ENCODE peak calls at places on chromosomes 3 and 15, in seven cellular contexts. Q is HCT116, N is K562, E is HepG2, Y is GM12878, G is SK-N-SH, L is H1. D is an unnamed sample.

GRCh38 chr15:42427429-42428223 is 63.3 kb downstream of the ZNF106 start:
- DNase-seq in Q (no peak), N (no peak), E (no peak), Y (no peak), G (no peak), L (no peak), D (no peak)

GRCh38 chr3:120153294-120153693 is 59.0 kb upstream of the GSK3B start:
- DNase-seq in Q (no peak), N (no peak), E (no peak), Y (no peak), G (no peak), L (no peak), D (no peak)

GRCh38 chr15:52236015-52236414 is 44.8 kb upstream of the GNB5 start:
- DNase-seq in Q (no peak), N (no peak), E (no peak), Y (no peak), G (no peak), L (no peak), D (no peak)

GRCh38 chr15:41961014-41961518 is 11.3 kb downstream of the EHD4 start:
- DNase-seq in Q (no peak), N (no peak), E (peak; percentile 79), Y (no peak), G (no peak), L (no peak), D (no peak)

GRCh38 chr3:31242026-31242455 is 290.7 kb upstream of the STT3B start:
- DNase-seq in Q (no peak), N (no peak), E (no peak), Y (no peak), G (no peak), L (no peak), D (no peak)

GRCh38 chr3:135366816-135367215 is 571.8 kb downstream of the EPHB1 start:
- DNase-seq in Q (no peak), N (no peak), E (no peak), Y (no peak), G (no peak), L (no peak), D (no peak)

GRCh38 chr15:89912674-89913396 is at the start of gene ARPIN:
- DNase-seq in Q (no peak), N (no peak), E (peak; percentile 16), Y (no peak), G (peak; percentile 86), L (no peak), D (no peak)

GRCh38 chr3:56923546-56924224 is 121.9 kb upstream of the ARHGEF3 start:
- DNase-seq in Q (peak; percentile 18), N (no peak), E (no peak), Y (no peak), G (no peak), L (no peak), D (no peak)

GRCh38 chr15:40554164-40554530 is 10.7 kb downstream of the CCDC32 start:
- DNase-seq in Q (no peak), N (no peak), E (no peak), Y (no peak), G (no peak), L (no peak), D (no peak)

GRCh38 chr3:135975536-135975935 is 10.0 kb downstream of the PPP2R3A start:
- DNase-seq in Q (no peak), N (no peak), E (no peak), Y (no peak), G (no peak), L (no peak), D (no peak)

GRCh38 chr3:48408823-48409281 is 21.0 kb downstream of the PLXNB1 start:
- DNase-seq in Q (no peak), N (no peak), E (no peak), Y (no peak), G (peak; percentile 24), L (no peak), D (no peak)

GRCh38 chr15:59105839-59106238 is 893 bp downstream of the CCNB2 start:
- DNase-seq in Q (no peak), N (peak; percentile 27), E (no peak), Y (no peak), G (peak; percentile 25), L (no peak), D (peak; percentile 29)

GRCh38 chr3:168081171-168081771 is 14.5 kb downstream of the GOLIM4 start:
- DNase-seq in Q (no peak), N (no peak), E (no peak), Y (no peak), G (no peak), L (no peak), D (no peak)

GRCh38 chr3:140588558-140588957 is 89.3 kb upstream of the TRIM42 start:
- DNase-seq in Q (no peak), N (no peak), E (no peak), Y (no peak), G (no peak), L (peak; percentile 23), D (no peak)

GRCh38 chr15:60840306-60840702 is 361.4 kb upstream of the ICE2 start:
- DNase-seq in Q (no peak), N (no peak), E (no peak), Y (no peak), G (no peak), L (no peak), D (no peak)

GRCh38 chr15:97420116-97420515 is 540.4 kb upstream of the ARRDC4 start:
- DNase-seq in Q (no peak), N (no peak), E (no peak), Y (no peak), G (no peak), L (no peak), D (no peak)
- TF ChIP-seq JUND in Q (no peak), N (no peak), E (no peak), Y (no peak), G (no peak), L (no peak), D (no peak)

DNA sequence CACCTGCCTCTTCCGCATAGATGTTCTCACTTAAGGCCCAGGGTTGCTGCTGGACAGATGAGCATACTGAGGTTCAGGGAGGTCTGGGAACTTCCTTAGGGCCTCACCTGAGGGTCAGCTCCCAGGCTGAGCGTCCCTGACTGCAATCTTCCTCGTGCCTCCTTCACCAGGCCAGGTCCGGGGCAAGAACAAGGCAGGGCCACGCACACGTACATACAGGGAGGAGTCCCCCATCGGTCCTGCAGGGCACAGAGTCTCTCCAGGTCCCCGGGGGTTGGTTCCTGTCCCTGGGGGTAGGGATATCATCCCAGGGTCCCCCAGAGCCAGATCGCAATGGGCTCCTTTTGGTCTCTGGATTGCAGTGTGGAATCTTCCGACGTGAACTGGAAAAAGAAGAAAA is 130.1 kb downstream of the LRRK1 start:
- DNase-seq in Q (no peak), N (no peak), E (no peak), Y (no peak), G (peak; percentile 17), L (no peak), D (no peak)
- TF ChIP-seq JUND in Q (no peak), N (no peak), E (no peak), Y (no peak), G (no peak), L (no peak), D (no peak)

DNA sequence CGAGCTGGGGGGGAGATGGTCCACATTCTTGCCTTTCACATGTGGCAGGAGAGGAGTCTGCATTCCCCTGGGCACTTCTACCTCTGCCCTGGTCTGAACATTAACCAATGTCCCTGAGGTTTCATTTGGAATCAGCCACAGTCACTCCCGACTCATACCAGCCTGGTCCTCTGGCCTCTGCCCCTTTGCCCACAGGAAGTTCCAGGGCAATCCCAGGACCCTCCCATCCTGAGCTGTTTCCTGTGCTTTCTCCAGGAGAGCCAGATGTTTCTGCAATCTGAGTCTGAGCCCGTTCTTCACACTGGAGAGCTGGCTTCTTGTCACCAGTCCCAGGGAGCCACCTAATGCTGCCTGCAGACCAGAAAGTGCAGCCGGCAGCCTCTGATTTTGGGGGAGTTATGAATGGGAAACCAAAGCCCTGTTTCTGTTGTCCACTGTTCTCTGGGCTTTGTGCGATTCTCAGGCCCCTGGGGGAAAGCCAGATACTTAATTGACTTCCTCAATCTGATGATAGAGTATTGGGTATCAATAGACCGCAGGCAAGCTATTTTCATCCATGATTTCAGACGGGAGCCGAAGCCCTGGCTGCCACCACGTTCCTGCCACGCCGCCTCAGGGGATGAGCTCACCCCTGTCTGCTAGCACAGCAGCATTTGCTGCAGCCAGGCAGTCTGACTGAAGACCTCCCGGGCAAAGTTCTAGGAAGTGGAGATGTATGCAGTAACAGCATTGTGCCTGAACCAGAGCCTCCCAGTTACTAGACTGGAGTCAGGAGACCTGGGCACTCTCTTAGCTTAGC is 69.6 kb downstream of the ISG20 start:
- DNase-seq in Q (no peak), N (no peak), E (no peak), Y (no peak), G (no peak), L (no peak), D (no peak)
- TF ChIP-seq JUND in Q (no peak), N (no peak), E (no peak), Y (no peak), G (no peak), L (no peak), D (no peak)

DNA sequence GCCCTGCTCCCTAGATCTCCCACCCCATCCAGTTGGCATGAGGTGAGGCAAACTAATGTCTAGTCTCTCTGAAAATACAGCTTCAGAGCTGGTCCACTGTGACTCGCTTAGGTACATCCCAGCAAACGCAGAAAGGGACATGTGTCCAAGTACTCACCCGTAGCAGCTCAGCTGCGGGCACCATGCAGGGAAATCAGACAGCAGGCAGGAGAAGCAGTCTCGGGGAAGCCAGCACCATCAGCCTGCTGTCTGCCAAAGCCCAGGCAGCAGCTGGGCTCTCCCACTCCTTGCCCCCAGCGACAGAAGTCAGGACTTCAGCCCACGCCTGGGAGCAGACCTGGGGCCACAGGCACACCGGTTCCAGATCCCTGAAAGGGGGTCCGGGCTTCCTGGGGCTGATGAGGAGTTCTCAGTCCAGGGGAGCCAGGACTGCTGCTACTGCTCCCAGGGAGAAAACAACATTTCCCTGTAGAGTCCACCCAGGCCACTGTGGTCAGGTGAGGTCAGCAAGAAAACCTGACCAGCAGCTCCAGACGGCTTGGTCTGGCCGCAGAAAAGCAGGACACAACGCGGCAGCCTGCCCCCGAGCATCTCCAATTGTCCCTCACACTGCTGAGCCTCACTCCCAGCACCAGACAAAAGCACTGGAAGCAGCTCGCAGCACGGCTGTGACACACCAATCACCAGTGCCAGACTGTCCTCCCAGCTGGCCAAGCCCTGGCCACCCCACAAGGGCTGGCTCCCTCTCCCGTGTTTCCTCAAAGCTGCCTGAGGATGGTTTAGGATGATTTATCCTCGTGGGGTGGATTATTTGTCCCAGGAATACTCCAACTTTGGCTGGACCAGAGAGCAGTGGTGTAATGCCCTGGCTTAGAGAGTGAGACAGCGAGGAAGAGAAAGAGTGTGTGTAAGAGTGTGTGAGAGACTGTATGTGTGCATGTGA is 34.7 kb downstream of the SEMA5B start:
- DNase-seq in Q (no peak), N (no peak), E (no peak), Y (no peak), G (peak; percentile 70), L (no peak), D (no peak)
- TF ChIP-seq JUND in Q (no peak), N (no peak), E (no peak), Y (no peak), G (no peak), L (no peak), D (no peak)

GRCh38 chr3:33099109-33099645 is 2.2 kb upstream of the GLB1 start:
- DNase-seq in Q (no peak), N (no peak), E (no peak), Y (no peak), G (no peak), L (no peak), D (no peak)
- TF ChIP-seq JUND in Q (no peak), N (no peak), E (no peak), Y (no peak), G (no peak), L (no peak), D (no peak)